ENCODE peak calls at places on chromosomes 1 and 21, in eight cellular contexts. T is fibroblast of lung, A is uterus, H is mucosa of descending colon, K is left ventricle myocardium inferior, I is MM.1S, D is WERI-Rb-1, M is lower leg skin. U is an unnamed sample.

GRCh38 chr21:45551816-45552695 is 9.8 kb upstream of the SLC19A1 start:
- DNase-seq in T (no peak), A (no peak), H (no peak), K (peak), I (no peak), D (peak), M (peak), U (no peak)

GRCh38 chr21:40254540-40255455 is 387.6 kb downstream of the PCP4 start:
- DNase-seq in T (peak), A (no peak), H (no peak), K (no peak), I (no peak), D (peak), M (no peak), U (no peak)

GRCh38 chr1:30366199-30366598 is 357.2 kb downstream of the MATN1 start:
- DNase-seq in T (no peak), A (no peak), H (no peak), K (no peak), I (no peak), D (no peak), M (no peak), U (no peak)

GRCh38 chr1:92599184-92599583 is 112.5 kb upstream of the GFI1 start:
- DNase-seq in T (peak), A (no peak), H (no peak), K (no peak), I (peak), D (no peak), M (no peak), U (peak)

GRCh38 chr1:109218516-109218915 is 4.8 kb downstream of the SARS1 start:
- DNase-seq in T (no peak), A (no peak), H (peak), K (no peak), I (no peak), D (no peak), M (no peak), U (no peak)

GRCh38 chr1:17844146-17844826 is 89.2 kb downstream of the ACTL8 start:
- DNase-seq in T (no peak), A (no peak), H (no peak), K (no peak), I (no peak), D (no peak), M (no peak), U (no peak)

GRCh38 chr1:31248276-31248675 is 8.6 kb upstream of the NKAIN1 start:
- DNase-seq in T (no peak), A (no peak), H (no peak), K (no peak), I (no peak), D (no peak), M (peak), U (no peak)

GRCh38 chr1:25903986-25904385 is 2.2 kb downstream of the STMN1 start:
- DNase-seq in T (no peak), A (no peak), H (no peak), K (no peak), I (no peak), D (no peak), M (no peak), U (no peak)

GRCh38 chr21:25456672-25457071 is 150.6 kb downstream of the MRPL39 start:
- DNase-seq in T (peak), A (no peak), H (no peak), K (no peak), I (no peak), D (no peak), M (no peak), U (no peak)

GRCh38 chr1:230274254-230274653 is 151.9 kb downstream of the PGBD5 start:
- DNase-seq in T (no peak), A (peak), H (no peak), K (no peak), I (no peak), D (no peak), M (peak), U (no peak)

GRCh38 chr1:21623411-21623961 is 45.7 kb downstream of the RAP1GAP start:
- DNase-seq in T (no peak), A (no peak), H (peak), K (no peak), I (no peak), D (no peak), M (no peak), U (no peak)

GRCh38 chr1:21622466-21623315 is 46.5 kb downstream of the RAP1GAP start:
- DNase-seq in T (no peak), A (no peak), H (peak), K (peak), I (peak), D (no peak), M (no peak), U (no peak)

GRCh38 chr1:21621051-21621450 is 48.1 kb downstream of the RAP1GAP start:
- DNase-seq in T (no peak), A (no peak), H (no peak), K (no peak), I (no peak), D (no peak), M (no peak), U (no peak)

GRCh38 chr1:21620461-21620860 is 48.7 kb downstream of the RAP1GAP start:
- DNase-seq in T (no peak), A (no peak), H (no peak), K (no peak), I (no peak), D (no peak), M (no peak), U (no peak)

DNA sequence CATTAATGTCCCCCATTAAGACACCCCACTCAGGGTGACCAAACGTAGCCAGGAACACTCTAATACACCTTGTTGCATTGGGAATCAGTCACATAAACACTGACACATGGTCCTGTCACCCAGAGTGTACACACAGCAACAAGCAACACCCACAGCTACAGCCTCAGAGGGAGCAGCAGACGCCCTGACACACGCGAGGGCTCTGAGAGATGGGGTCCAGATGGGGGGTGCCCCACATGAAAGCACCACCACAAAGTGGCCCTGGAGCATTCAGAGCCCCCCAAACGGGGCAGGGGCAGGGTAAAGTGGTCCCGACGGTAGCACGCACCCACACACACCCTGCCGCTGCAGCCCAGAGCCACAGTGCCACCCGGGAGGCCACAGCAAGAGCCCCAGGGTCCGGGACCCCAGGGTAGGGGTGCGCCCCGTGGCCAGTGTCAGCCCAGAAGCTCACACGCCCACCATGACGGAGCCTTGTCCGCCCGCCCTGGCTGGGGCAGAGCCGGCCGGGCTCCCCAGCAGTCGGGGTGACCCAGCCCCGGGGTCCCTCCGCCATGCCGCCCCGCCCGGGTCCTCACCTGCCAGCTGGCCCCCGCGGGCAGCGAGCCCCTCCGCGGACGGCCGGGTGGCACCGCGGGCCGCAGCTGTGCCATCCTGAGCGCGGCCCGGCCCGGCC is 47.3 kb downstream of the RAP1GAP start:
- DNase-seq in T (no peak), A (no peak), H (no peak), K (no peak), I (no peak), D (no peak), M (no peak), U (no peak)
- H3K4me3 ChIP-seq in T (no peak), A (no peak), H (peak), K (peak), I (no peak), D (no peak), M (no peak), U (no peak)

GRCh38 chr1:207017615-207018559 is 14.7 kb downstream of the C1orf116 start:
- DNase-seq in T (no peak), A (no peak), H (no peak), K (peak), I (no peak), D (no peak), M (no peak), U (no peak)

GRCh38 chr1:207020016-207020708 is 12.4 kb downstream of the C1orf116 start:
- DNase-seq in T (no peak), A (no peak), H (no peak), K (no peak), I (no peak), D (no peak), M (no peak), U (no peak)

GRCh38 chr1:207020709-207021107 is 11.8 kb downstream of the C1orf116 start:
- DNase-seq in T (no peak), A (no peak), H (no peak), K (no peak), I (no peak), D (no peak), M (no peak), U (no peak)

GRCh38 chr1:207018707-207019106 is 13.8 kb downstream of the C1orf116 start:
- DNase-seq in T (no peak), A (no peak), H (no peak), K (no peak), I (no peak), D (no peak), M (no peak), U (no peak)

GRCh38 chr1:207019161-207019560 is 13.4 kb downstream of the C1orf116 start:
- DNase-seq in T (no peak), A (no peak), H (no peak), K (no peak), I (no peak), D (no peak), M (no peak), U (no peak)
- TF ChIP-seq CTCF in T (no peak), A (no peak), H (no peak), K (no peak), I (no peak), D (no peak), M (no peak), U (no peak)

GRCh38 chr1:82161651-82162238 is 361.0 kb downstream of the ADGRL2 start:
- DNase-seq in T (peak), A (no peak), H (no peak), K (no peak), I (no peak), D (no peak), M (no peak), U (no peak)
- H3K4me3 ChIP-seq in T (peak), A (peak), H (no peak), K (peak), I (no peak), D (no peak), M (no peak), U (no peak)

GRCh38 chr1:206631085-206631509 is 4.2 kb upstream of the DYRK3 start:
- DNase-seq in T (peak), A (peak), H (peak), K (peak), I (peak), D (peak), M (no peak), U (peak)
- TF ChIP-seq CTCF in T (peak), A (peak), H (no peak), K (peak), I (peak), D (peak), M (no peak), U (peak)

DNA sequence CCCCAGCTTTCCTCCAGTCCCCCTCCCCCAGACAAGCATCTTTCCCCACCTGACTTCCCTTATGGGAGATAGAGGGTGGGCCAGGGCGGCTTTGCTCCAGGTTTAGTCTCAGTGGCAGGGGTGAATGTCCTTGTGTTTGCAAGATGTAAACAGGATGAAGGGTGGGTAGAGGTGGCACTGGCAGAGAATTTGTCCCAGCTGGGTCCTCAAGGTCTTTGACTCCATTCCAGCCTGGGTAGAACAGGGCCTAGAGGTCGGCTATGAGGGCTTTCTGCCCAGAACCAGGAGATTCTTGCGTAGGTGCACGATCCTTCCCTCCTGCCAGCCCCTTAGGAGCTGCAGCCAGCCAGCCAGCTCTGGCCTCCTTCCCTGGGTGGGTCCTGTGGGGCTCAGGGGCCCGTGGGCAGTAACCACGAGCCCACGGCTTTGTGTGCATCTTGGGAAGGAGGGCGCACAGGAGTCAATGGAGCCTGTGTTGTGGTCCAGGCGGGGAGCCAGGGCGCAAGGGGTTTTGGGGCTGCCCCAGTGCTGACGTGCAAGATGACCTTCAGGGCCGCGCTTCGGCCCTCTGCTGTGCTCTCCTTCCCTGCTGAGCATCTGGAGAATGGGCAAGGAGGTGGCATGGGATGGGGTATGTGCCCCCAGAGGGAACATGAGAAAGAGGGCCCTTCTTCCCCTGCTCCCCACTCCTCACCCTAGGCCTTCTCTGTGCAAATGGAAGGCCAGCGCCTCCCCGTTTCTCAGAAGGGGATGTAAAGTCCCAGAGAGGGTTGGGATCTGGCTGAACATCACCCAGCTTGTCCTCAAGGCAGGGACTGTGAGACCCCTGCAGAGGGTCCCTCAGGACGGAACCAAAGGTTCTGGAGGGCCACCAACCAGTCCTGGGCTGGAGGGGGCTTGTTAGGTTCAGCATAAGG is 15.7 kb downstream of the POU3F1 start:
- DNase-seq in T (no peak), A (no peak), H (no peak), K (no peak), I (no peak), D (no peak), M (no peak), U (no peak)
- H3K4me3 ChIP-seq in T (no peak), A (no peak), H (no peak), K (no peak), I (peak), D (no peak), M (no peak), U (no peak)